ENCODE peak calls at places on chromosomes 1 and 21, in four cellular contexts. U is neural crest cell, P is lung, H is psoas muscle. C is an unnamed sample.

GRCh38 chr21:16644690-16645089 is 868.2 kb upstream of the CXADR start:
- DNase-seq in U (no peak), P (no peak), H (no peak), C (no peak)

GRCh38 chr1:200139661-200140250 is 112.2 kb downstream of the NR5A2 start:
- DNase-seq in U (no peak), P (no peak), H (no peak), C (no peak)

GRCh38 chr1:174726167-174726879 is 273.4 kb upstream of the CACYBP start:
- DNase-seq in U (no peak), P (no peak), H (no peak), C (no peak)

GRCh38 chr1:239909894-239910293 is 181.8 kb upstream of the FMN2 start:
- DNase-seq in U (no peak), P (peak), H (peak), C (peak)

GRCh38 chr1:152964536-152964935 is 5.9 kb upstream of the SPRR4 start:
- DNase-seq in U (no peak), P (no peak), H (no peak), C (no peak)

GRCh38 chr1:164765557-164765956 is 206.6 kb downstream of the PBX1 start:
- DNase-seq in U (no peak), P (no peak), H (no peak), C (no peak)

GRCh38 chr1:84598846-84599741 is 24.9 kb upstream of the CTBS start:
- DNase-seq in U (no peak), P (no peak), H (no peak), C (no peak)

GRCh38 chr1:67537647-67538018 is 107.4 kb upstream of the SERBP1 start:
- DNase-seq in U (no peak), P (no peak), H (no peak), C (no peak)

GRCh38 chr1:17887646-17888395 is 132.7 kb downstream of the ACTL8 start:
- DNase-seq in U (no peak), P (no peak), H (no peak), C (no peak)

GRCh38 chr1:156160744-156161181 is 7.4 kb downstream of the SEMA4A start:
- DNase-seq in U (peak), P (peak), H (peak), C (peak)

GRCh38 chr1:91124989-91125417 is 103.2 kb upstream of the ZNF644 start:
- DNase-seq in U (no peak), P (no peak), H (no peak), C (no peak)

GRCh38 chr1:155463865-155464264 is 98.7 kb downstream of the ASH1L start:
- DNase-seq in U (no peak), P (no peak), H (no peak), C (no peak)

GRCh38 chr1:83491930-83492329 is 507.0 kb downstream of the TTLL7 start:
- DNase-seq in U (no peak), P (no peak), H (no peak), C (no peak)

GRCh38 chr1:36924282-36924791 is 110.0 kb downstream of the GRIK3 start:
- DNase-seq in U (peak), P (peak), H (no peak), C (peak)

GRCh38 chr1:65230741-65231439 is 78.5 kb upstream of the DNAJC6 start:
- DNase-seq in U (no peak), P (no peak), H (no peak), C (no peak)

GRCh38 chr1:56566040-56566774 is 13.2 kb downstream of the PLPP3 start:
- DNase-seq in U (no peak), P (no peak), H (no peak), C (no peak)

GRCh38 chr1:19688041-19688842 is 23.6 kb downstream of the HTR6 start:
- DNase-seq in U (no peak), P (no peak), H (no peak), C (no peak)

GRCh38 chr1:228062085-228062791 is 20.3 kb upstream of the ARF1 start:
- DNase-seq in U (no peak), P (no peak), H (peak), C (peak)

GRCh38 chr1:35032384-35032739 is 617 bp upstream of the ZMYM6 start:
- DNase-seq in U (no peak), P (no peak), H (no peak), C (no peak)

GRCh38 chr21:44923481-44924084 is 2.9 kb upstream of the ITGB2 start:
- DNase-seq in U (no peak), P (no peak), H (no peak), C (no peak)

GRCh38 chr1:30286984-30287839 is 436.2 kb downstream of the MATN1 start:
- DNase-seq in U (no peak), P (no peak), H (no peak), C (no peak)

GRCh38 chr1:17441265-17441992 is 2.0 kb upstream of the RCC2 start:
- DNase-seq in U (no peak), P (no peak), H (no peak), C (no peak)

GRCh38 chr21:31403596-31404333 is 59.7 kb upstream of the TIAM1 start:
- DNase-seq in U (no peak), P (no peak), H (no peak), C (no peak)

GRCh38 chr1:19074361-19074901 is 118.0 kb upstream of the IFFO2 start:
- DNase-seq in U (no peak), P (no peak), H (no peak), C (no peak)

GRCh38 chr1:47963093-47963492 is 34.1 kb downstream of the TRABD2B start:
- DNase-seq in U (no peak), P (no peak), H (no peak), C (no peak)

GRCh38 chr1:153919879-153920852 is 2.6 kb downstream of the GATAD2B start:
- DNase-seq in U (no peak), P (no peak), H (no peak), C (no peak)

GRCh38 chr1:5485436-5485835 is 506.8 kb downstream of the NPHP4 start:
- DNase-seq in U (no peak), P (no peak), H (no peak), C (no peak)

GRCh38 chr1:156368889-156369684 is at the start of gene RHBG:
- DNase-seq in U (no peak), P (peak), H (no peak), C (peak)

GRCh38 chr1:61080408-61081134 is 1.8 kb upstream of the NFIA start:
- DNase-seq in U (no peak), P (no peak), H (no peak), C (no peak)

GRCh38 chr1:172955161-172955821 is 95.5 kb downstream of the TNFSF18 start:
- DNase-seq in U (no peak), P (no peak), H (no peak), C (no peak)

C was measured in right lobe of liver.